ENCODE peak calls at places on chromosome 1, in six cellular contexts. S, F, T, G, U and J are unnamed samples.

GRCh38 chr1:87683557-87683956 is 354.9 kb downstream of the LMO4 start:
- DNase-seq in F (no peak), T (no peak), S (no peak), G (no peak), U (no peak), J (no peak)

GRCh38 chr1:1182491-1183220 is 9.0 kb downstream of the TTLL10 start:
- DNase-seq in T (no peak), U (no peak), S (no peak), G (peak; percentile 59), F (no peak), J (no peak)

GRCh38 chr1:194618101-194618500 is 1431.7 kb upstream of the B3GALT2 start:
- DNase-seq in S (no peak), T (no peak), U (no peak), F (no peak), G (no peak), J (no peak)

GRCh38 chr1:8239039-8239305 is 78.9 kb upstream of the SLC45A1 start:
- DNase-seq in S (no peak), G (no peak), T (no peak), U (no peak), F (peak; percentile 66), J (peak; percentile 48)

GRCh38 chr1:44503625-44504024 is 98.6 kb downstream of the RNF220 start:
- DNase-seq in G (no peak), S (no peak), T (no peak), F (no peak), U (no peak), J (no peak)

GRCh38 chr1:181033799-181034391 is at the start of gene MR1:
- DNase-seq in U (peak; percentile 93), G (no peak), S (no peak), T (no peak), F (peak; percentile 49), J (peak; percentile 76)

GRCh38 chr1:241888232-241888631 is 40.2 kb downstream of the EXO1 start:
- DNase-seq in U (no peak), S (no peak), T (no peak), G (no peak), F (no peak), J (no peak)

GRCh38 chr1:161119379-161120061 is 1.6 kb downstream of the NIT1 start:
- DNase-seq in U (peak; percentile 81), S (no peak), T (no peak), F (peak; percentile 81), G (peak; percentile 85), J (no peak)

GRCh38 chr1:151862604-151863003 is 9.1 kb upstream of the THEM5 start:
- DNase-seq in U (no peak), F (no peak), T (no peak), G (no peak), S (no peak), J (no peak)

GRCh38 chr1:42993631-42994121 is 35.0 kb upstream of the SLC2A1 start:
- DNase-seq in T (no peak), U (no peak), G (peak; percentile 72), F (no peak), S (no peak), J (no peak)

GRCh38 chr1:110003747-110004428 is 19.3 kb downstream of the AHCYL1 start:
- DNase-seq in S (no peak), F (peak; percentile 66), T (no peak), U (peak; percentile 16), G (peak; percentile 87), J (no peak)

GRCh38 chr1:23286401-23286800 is 57.7 kb downstream of the HNRNPR start:
- DNase-seq in S (no peak), T (no peak), F (no peak), G (no peak), U (no peak), J (no peak)

GRCh38 chr1:228366062-228366850 is 40.4 kb downstream of the TRIM11 start:
- DNase-seq in U (no peak), S (no peak), G (no peak), T (no peak), F (no peak), J (no peak)

GRCh38 chr1:44316231-44316759 is 38.8 kb downstream of the ERI3 start:
- DNase-seq in F (no peak), G (peak; percentile 63), U (no peak), T (no peak), S (no peak), J (no peak)

GRCh38 chr1:207027221-207027777 is 5.3 kb downstream of the C1orf116 start:
- DNase-seq in G (no peak), S (no peak), F (peak; percentile 51), T (no peak), U (no peak), J (no peak)

GRCh38 chr1:206816390-206817287 is 44.3 kb upstream of the IL10 start:
- DNase-seq in U (no peak), G (no peak), S (no peak), T (no peak), F (no peak), J (no peak)

GRCh38 chr1:227225715-227226346 is 92.5 kb downstream of the CDC42BPA start:
- DNase-seq in G (no peak), S (no peak), U (no peak), T (no peak), F (no peak), J (no peak)

GRCh38 chr1:34640654-34641401 is 114.0 kb upstream of the GJB5 start:
- DNase-seq in F (no peak), S (no peak), T (no peak), U (no peak), G (no peak), J (no peak)

GRCh38 chr1:86388777-86389176 is 7.3 kb downstream of the ODF2L start:
- DNase-seq in T (no peak), S (no peak), G (no peak), U (no peak), F (no peak), J (no peak)

GRCh38 chr1:204357551-204357950 is 2.2 kb downstream of the PLEKHA6 start:
- DNase-seq in F (no peak), U (no peak), T (peak; percentile 62), G (peak; percentile 57), S (no peak), J (no peak)

GRCh38 chr1:223846668-223847007 is 891 bp upstream of the TP53BP2 start:
- DNase-seq in U (no peak), T (peak; percentile 36), G (peak; percentile 61), S (no peak), F (peak; percentile 49), J (no peak)

DNA sequence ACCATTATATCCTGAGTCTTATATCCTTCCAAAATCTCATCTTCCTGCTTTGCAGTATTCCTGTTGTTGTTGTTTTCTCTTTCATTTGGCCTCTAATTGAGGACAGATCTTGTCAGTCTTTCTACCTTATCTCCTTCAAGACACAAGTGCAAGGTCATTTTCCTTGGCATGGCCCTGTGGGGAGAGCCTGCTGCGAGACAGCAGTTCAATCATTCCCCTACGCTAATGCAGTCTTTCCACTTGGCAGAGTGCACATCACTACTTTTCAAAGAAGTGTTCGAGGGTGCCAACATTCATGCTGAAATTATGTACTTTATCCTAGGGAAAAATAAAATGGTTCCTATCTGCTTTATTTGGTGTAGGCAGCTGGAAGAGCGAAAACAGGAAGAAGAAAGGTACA is 130.3 kb upstream of the SPATA6 start:
- DNase-seq in S (no peak), U (no peak), F (no peak), G (no peak), T (no peak), J (no peak)
- H3K27ac ChIP-seq in S (no peak overlapping the region), U (no peak overlapping the region), F (peak overlapping the region; percentile 15), G (no peak overlapping the region), T (no peak overlapping the region), J (no peak overlapping the region)

GRCh38 chr1:154739654-154740053 is 130.4 kb downstream of the KCNN3 start:
- DNase-seq in F (no peak), T (no peak), G (no peak), S (no peak), U (no peak), J (no peak)

GRCh38 chr1:154735061-154735800 is 127.2 kb upstream of the ADAR start:
- DNase-seq in T (no peak), G (no peak), F (no peak), U (no peak), S (no peak), J (no peak)

GRCh38 chr1:154733621-154734020 is 125.6 kb upstream of the ADAR start:
- DNase-seq in T (no peak), U (no peak), G (no peak), F (no peak), S (no peak), J (no peak)

GRCh38 chr1:154735801-154736163 is 127.8 kb upstream of the ADAR start:
- DNase-seq in S (no peak), U (no peak), F (no peak), T (no peak), G (no peak), J (no peak)

GRCh38 chr1:154736840-154737239 is 128.9 kb upstream of the ADAR start:
- DNase-seq in U (no peak), T (no peak), S (no peak), G (no peak), F (no peak), J (no peak)
- H3K27ac ChIP-seq in U (no peak overlapping the region), T (no peak overlapping the region), S (no peak overlapping the region), G (no peak overlapping the region), F (no peak overlapping the region), J (no peak overlapping the region)

GRCh38 chr1:210374600-210374953 is 45.9 kb downstream of the HHAT start:
- DNase-seq in G (peak; percentile 54), F (no peak), U (no peak), S (no peak), T (no peak), J (no peak)
- H3K27ac ChIP-seq in G (no peak overlapping the region), F (peak overlapping the region; percentile 51), U (no peak overlapping the region), S (no peak overlapping the region), T (no peak overlapping the region), J (peak overlapping the region; percentile 92)

DNA sequence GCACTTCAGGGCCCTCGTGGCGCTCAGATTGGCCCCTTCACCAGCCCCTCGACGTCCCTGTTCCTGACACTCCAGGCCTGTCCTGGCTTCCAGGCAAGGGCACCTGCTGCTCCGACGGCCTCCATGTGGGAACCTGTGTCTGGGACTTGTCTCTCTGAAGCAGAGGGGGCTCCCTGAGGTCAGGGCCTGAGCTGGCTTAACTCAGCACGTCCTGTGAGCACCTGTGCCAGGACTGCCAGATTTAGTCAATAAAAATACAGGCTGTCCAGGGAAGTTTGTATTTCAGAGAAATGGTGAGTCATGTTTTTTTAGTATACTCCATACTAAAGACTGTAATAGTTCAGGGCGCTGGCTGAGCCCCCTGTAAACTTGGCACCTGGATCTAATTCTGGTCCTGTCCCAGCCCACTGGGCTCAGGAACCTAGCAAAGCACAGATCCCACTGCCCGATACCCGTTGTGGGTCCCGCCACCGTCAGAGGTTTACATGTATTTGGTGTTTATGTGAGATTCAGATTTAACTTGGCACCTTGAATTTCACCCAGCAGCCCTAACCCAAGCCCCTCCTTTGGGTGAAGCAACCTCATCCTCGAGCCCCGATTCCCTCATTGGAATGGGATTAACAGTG is 109.9 kb upstream of the IFFO2 start:
- DNase-seq in U (no peak), G (peak; percentile 67), T (no peak), S (no peak), F (no peak), J (no peak)
- H3K27ac ChIP-seq in U (no peak overlapping the region), G (peak overlapping the region; percentile 6), T (no peak overlapping the region), S (no peak overlapping the region), F (no peak overlapping the region), J (peak overlapping the region; percentile 76)

GRCh38 chr1:26529405-26529654 is 231 bp upstream of the RPS6KA1 start:
- DNase-seq in S (no peak), T (no peak), G (no peak), F (no peak), U (no peak), J (no peak)
- H3K27ac ChIP-seq in S (no peak overlapping the region), T (peak overlapping the region; percentile 33), G (no peak overlapping the region), F (no peak overlapping the region), U (no peak overlapping the region), J (peak overlapping the region; percentile 86)